ENCODE peak calls at places on chromosomes 6 and 20, in ten cellular contexts. O is GM03348; S is A549; Y is activated T-cell treated with anti-CD3 and anti-CD28 coated beads, Interleukin-2, amount 50 U/mL, for 72 hours; E is activated T-helper 1 cell treated with anti-CD3 and anti-CD28 coated beads, Interleukin-2, amount 50 U/mL, for 16 hours; B is stimulated activated CD4-positive, alpha-beta T cell treated with anti-CD3 and anti-CD28 coated beads, Interleukin-4, amount 100 ng/mL, for 24 hours; M is T-helper 1 cell; A is NCI-H460; K is fibroblast of villous mesenchyme; C is AG08396. H is an unnamed sample.

GRCh38 chr6:153001767-153002612 is 519 bp downstream of the MTRF1L start:
- DNase-seq in O (peak), S (no peak), Y (peak), E (no peak), B (peak), M (no peak), A (no peak), K (peak), C (peak), H (peak)

GRCh38 chr6:159714404-159714803 is 12.9 kb upstream of the WTAP start:
- DNase-seq in O (no peak), S (no peak), Y (no peak), E (no peak), B (no peak), M (no peak), A (no peak), K (no peak), C (no peak), H (no peak)

GRCh38 chr6:157235600-157236039 is 87.7 kb downstream of the TMEM242 start:
- DNase-seq in O (peak), S (peak), Y (peak), E (no peak), B (peak), M (peak), A (peak), K (peak), C (peak), H (peak)

GRCh38 chr20:37395921-37396519 is 50.1 kb downstream of the SRC start:
- DNase-seq in O (no peak), S (peak), Y (no peak), E (no peak), B (no peak), M (no peak), A (no peak), K (peak), C (no peak), H (no peak)

GRCh38 chr6:24990227-24990843 is 54.6 kb upstream of the RIPOR2 start:
- DNase-seq in O (no peak), S (peak), Y (no peak), E (no peak), B (no peak), M (no peak), A (no peak), K (no peak), C (no peak), H (no peak)

GRCh38 chr6:56652994-56653393 is 10.3 kb upstream of the DST start:
- DNase-seq in O (peak), S (peak), Y (no peak), E (no peak), B (no peak), M (no peak), A (no peak), K (peak), C (peak), H (peak)

GRCh38 chr6:160831751-160832150 is 129.7 kb downstream of the PLG start:
- DNase-seq in O (no peak), S (peak), Y (no peak), E (no peak), B (no peak), M (no peak), A (no peak), K (no peak), C (no peak), H (no peak)

GRCh38 chr20:38060536-38060935 is 27.0 kb downstream of the RPRD1B start:
- DNase-seq in O (no peak), S (no peak), Y (no peak), E (no peak), B (no peak), M (no peak), A (no peak), K (no peak), C (no peak), H (no peak)

GRCh38 chr20:7383218-7383617 is 557.0 kb downstream of the HAO1 start:
- DNase-seq in O (no peak), S (no peak), Y (no peak), E (no peak), B (no peak), M (no peak), A (no peak), K (no peak), C (no peak), H (no peak)

GRCh38 chr6:139250296-139251274 is 41.2 kb downstream of the TXLNB start:
- DNase-seq in O (peak), S (peak), Y (peak), E (peak), B (peak), M (peak), A (peak), K (peak), C (peak), H (peak)

GRCh38 chr6:158818580-158819212 is 472 bp downstream of the EZR start:
- DNase-seq in O (peak), S (peak), Y (peak), E (peak), B (peak), M (peak), A (no peak), K (peak), C (peak), H (peak)

GRCh38 chr6:152529364-152529763 is 107.8 kb downstream of the SYNE1 start:
- DNase-seq in O (peak), S (no peak), Y (no peak), E (no peak), B (no peak), M (no peak), A (no peak), K (peak), C (peak), H (no peak)

GRCh38 chr6:36067374-36068011 is 39.9 kb downstream of the MAPK14 start:
- DNase-seq in O (peak), S (no peak), Y (no peak), E (no peak), B (no peak), M (no peak), A (no peak), K (peak), C (peak), H (no peak)

GRCh38 chr6:57262491-57262890 is 40.4 kb upstream of the RAB23 start:
- DNase-seq in O (peak), S (no peak), Y (no peak), E (no peak), B (no peak), M (no peak), A (no peak), K (peak), C (peak), H (peak)

GRCh38 chr6:113258771-113259170 is 598.4 kb upstream of the MARCKS start:
- DNase-seq in O (no peak), S (no peak), Y (no peak), E (no peak), B (no peak), M (no peak), A (no peak), K (peak), C (no peak), H (no peak)

GRCh38 chr6:67606905-67607828 is 1027.9 kb upstream of the ADGRB3 start:
- DNase-seq in O (no peak), S (peak), Y (no peak), E (no peak), B (no peak), M (no peak), A (no peak), K (no peak), C (no peak), H (no peak)

GRCh38 chr20:50848846-50849673 is 54.2 kb downstream of the BCAS4 start:
- DNase-seq in O (no peak), S (no peak), Y (no peak), E (no peak), B (no peak), M (no peak), A (no peak), K (no peak), C (no peak), H (no peak)

GRCh38 chr6:16420715-16421461 is 182.5 kb downstream of the GMPR start:
- DNase-seq in O (peak), S (no peak), Y (peak), E (no peak), B (peak), M (peak), A (peak), K (peak), C (peak), H (peak)